ENCODE peak calls at places on chromosome 1, in ten cellular contexts. Y is stomach, F is brain microvascular endothelial cell, R is endothelial cell of umbilical vein, J is heart right ventricle, S is Calu3, K is tibial nerve, M is GM10248, L is fibroblast of lung, B is tibial artery. C is an unnamed sample.

GRCh38 chr1:23977187-23977853 is 2.8 kb downstream of the SRSF10 start:
- DNase-seq in Y (no peak), F (no peak), R (no peak), J (no peak), S (no peak), K (no peak), M (no peak), L (no peak), B (no peak), C (no peak)

GRCh38 chr1:206467915-206468314 is 2.4 kb upstream of the IKBKE start:
- DNase-seq in Y (peak), F (peak), R (no peak), J (peak), S (no peak), K (peak), M (peak), L (no peak), B (peak), C (peak)

GRCh38 chr1:17335821-17336718 is 28.1 kb downstream of the PADI4 start:
- DNase-seq in Y (peak), F (peak), R (peak), J (peak), S (peak), K (peak), M (peak), L (peak), B (no peak), C (peak)

GRCh38 chr1:163231385-163231784 is 28.7 kb upstream of the RGS5 start:
- DNase-seq in Y (no peak), F (peak), R (peak), J (no peak), S (no peak), K (no peak), M (no peak), L (peak), B (no peak), C (no peak)

GRCh38 chr1:237387144-237387505 is 345.1 kb downstream of the RYR2 start:
- DNase-seq in Y (no peak), F (no peak), R (no peak), J (no peak), S (no peak), K (no peak), M (no peak), L (no peak), B (no peak), C (no peak)

GRCh38 chr1:30601316-30602085 is 121.9 kb downstream of the MATN1 start:
- DNase-seq in Y (no peak), F (no peak), R (no peak), J (no peak), S (no peak), K (no peak), M (no peak), L (no peak), B (peak), C (no peak)

GRCh38 chr1:79355073-79355472 is 348.5 kb upstream of the ADGRL4 start:
- DNase-seq in Y (no peak), F (peak), R (peak), J (no peak), S (no peak), K (no peak), M (no peak), L (peak), B (no peak), C (no peak)

GRCh38 chr1:77469311-77469710 is 187.5 kb downstream of the AK5 start:
- DNase-seq in Y (no peak), F (no peak), R (no peak), J (no peak), S (no peak), K (no peak), M (no peak), L (no peak), B (no peak), C (no peak)

GRCh38 chr1:9317591-9318331 is 25.1 kb downstream of the SPSB1 start:
- DNase-seq in Y (no peak), F (no peak), R (peak), J (peak), S (no peak), K (no peak), M (peak), L (peak), B (no peak), C (peak)

GRCh38 chr1:201694615-201695335 is 134.2 kb upstream of the IPO9 start:
- DNase-seq in Y (no peak), F (no peak), R (no peak), J (no peak), S (no peak), K (no peak), M (no peak), L (no peak), B (no peak), C (no peak)

GRCh38 chr1:201695607-201696006 is 133.3 kb upstream of the IPO9 start:
- DNase-seq in Y (no peak), F (no peak), R (no peak), J (no peak), S (no peak), K (no peak), M (no peak), L (no peak), B (no peak), C (no peak)

GRCh38 chr1:201697174-201697573 is 131.8 kb upstream of the IPO9 start:
- DNase-seq in Y (no peak), F (no peak), R (no peak), J (no peak), S (no peak), K (no peak), M (no peak), L (no peak), B (no peak), C (no peak)

GRCh38 chr1:201693887-201694614 is 134.9 kb upstream of the IPO9 start:
- DNase-seq in Y (no peak), F (no peak), R (no peak), J (no peak), S (no peak), K (no peak), M (no peak), L (no peak), B (no peak), C (no peak)

GRCh38 chr1:201696217-201696761 is 132.7 kb upstream of the IPO9 start:
- DNase-seq in Y (peak), F (peak), R (no peak), J (peak), S (no peak), K (peak), M (no peak), L (peak), B (peak), C (no peak)
- TF ChIP-seq CTCF in Y (no peak), F (peak), R (no peak), J (no peak), S (no peak), K (no peak), M (no peak), L (no peak), B (no peak), C (no peak)

DNA sequence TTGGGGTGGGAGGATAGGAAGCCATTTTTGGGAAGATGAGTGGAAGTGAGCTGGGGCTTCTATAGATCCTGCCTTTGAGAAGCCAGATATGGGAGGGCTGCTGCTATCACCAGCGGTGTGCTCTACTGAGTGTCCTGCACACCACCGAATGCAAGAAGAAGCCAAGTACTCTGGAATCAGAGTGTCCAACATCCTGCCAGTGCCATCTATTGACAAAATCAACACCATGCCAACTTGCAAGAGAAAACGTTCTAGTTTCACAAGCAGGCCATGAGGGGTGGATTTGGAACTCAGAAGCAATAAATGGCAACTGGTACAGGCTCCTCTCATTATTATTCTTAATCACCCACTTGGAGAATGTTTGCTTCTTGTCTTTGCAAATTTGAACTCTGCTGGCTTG is 102.9 kb downstream of the PTPRU start:
- DNase-seq in Y (no peak), F (no peak), R (no peak), J (no peak), S (no peak), K (no peak), M (no peak), L (no peak), B (no peak), C (no peak)
- TF ChIP-seq CTCF in Y (no peak), F (no peak), R (no peak), J (no peak), S (no peak), K (no peak), M (no peak), L (no peak), B (no peak), C (no peak)

GRCh38 chr1:161096015-161096414 is 2.1 kb upstream of the KLHDC9 start:
- DNase-seq in Y (no peak), F (no peak), R (no peak), J (no peak), S (no peak), K (no peak), M (peak), L (no peak), B (no peak), C (peak)

GRCh38 chr1:161099090-161099802 is 1.1 kb downstream of the KLHDC9 start:
- DNase-seq in Y (no peak), F (no peak), R (no peak), J (no peak), S (no peak), K (no peak), M (no peak), L (no peak), B (no peak), C (no peak)

GRCh38 chr1:161100534-161100933 is 2.4 kb downstream of the KLHDC9 start:
- DNase-seq in Y (no peak), F (no peak), R (no peak), J (peak), S (no peak), K (no peak), M (no peak), L (no peak), B (peak), C (no peak)

GRCh38 chr1:161096514-161096913 is 1.6 kb upstream of the KLHDC9 start:
- DNase-seq in Y (no peak), F (no peak), R (no peak), J (peak), S (no peak), K (peak), M (no peak), L (no peak), B (no peak), C (no peak)

GRCh38 chr1:161098161-161099068 is at the start of gene KLHDC9:
- DNase-seq in Y (peak), F (peak), R (peak), J (peak), S (peak), K (peak), M (peak), L (peak), B (peak), C (peak)
- TF ChIP-seq CTCF in Y (no peak), F (peak), R (no peak), J (no peak), S (no peak), K (no peak), M (peak), L (no peak), B (no peak), C (no peak)

GRCh38 chr1:59046730-59047157 is 250.2 kb upstream of the FGGY start:
- DNase-seq in Y (peak), F (no peak), R (peak), J (no peak), S (no peak), K (no peak), M (peak), L (no peak), B (no peak), C (peak)
- TF ChIP-seq CTCF in Y (no peak), F (peak), R (no peak), J (no peak), S (no peak), K (peak), M (peak), L (peak), B (no peak), C (no peak)

GRCh38 chr1:242212401-242212800 is 213.5 kb upstream of the MAP1LC3C start:
- DNase-seq in Y (no peak), F (no peak), R (no peak), J (no peak), S (no peak), K (no peak), M (no peak), L (no peak), B (no peak), C (no peak)
- TF ChIP-seq CTCF in Y (no peak), F (no peak), R (no peak), J (no peak), S (no peak), K (no peak), M (no peak), L (no peak), B (no peak), C (no peak)

GRCh38 chr1:185804608-185805007 is 70.4 kb downstream of the HMCN1 start:
- DNase-seq in Y (no peak), F (no peak), R (no peak), J (no peak), S (no peak), K (no peak), M (no peak), L (no peak), B (no peak), C (no peak)
- TF ChIP-seq CTCF in Y (no peak), F (no peak), R (no peak), J (no peak), S (no peak), K (no peak), M (no peak), L (no peak), B (no peak), C (no peak)

DNA sequence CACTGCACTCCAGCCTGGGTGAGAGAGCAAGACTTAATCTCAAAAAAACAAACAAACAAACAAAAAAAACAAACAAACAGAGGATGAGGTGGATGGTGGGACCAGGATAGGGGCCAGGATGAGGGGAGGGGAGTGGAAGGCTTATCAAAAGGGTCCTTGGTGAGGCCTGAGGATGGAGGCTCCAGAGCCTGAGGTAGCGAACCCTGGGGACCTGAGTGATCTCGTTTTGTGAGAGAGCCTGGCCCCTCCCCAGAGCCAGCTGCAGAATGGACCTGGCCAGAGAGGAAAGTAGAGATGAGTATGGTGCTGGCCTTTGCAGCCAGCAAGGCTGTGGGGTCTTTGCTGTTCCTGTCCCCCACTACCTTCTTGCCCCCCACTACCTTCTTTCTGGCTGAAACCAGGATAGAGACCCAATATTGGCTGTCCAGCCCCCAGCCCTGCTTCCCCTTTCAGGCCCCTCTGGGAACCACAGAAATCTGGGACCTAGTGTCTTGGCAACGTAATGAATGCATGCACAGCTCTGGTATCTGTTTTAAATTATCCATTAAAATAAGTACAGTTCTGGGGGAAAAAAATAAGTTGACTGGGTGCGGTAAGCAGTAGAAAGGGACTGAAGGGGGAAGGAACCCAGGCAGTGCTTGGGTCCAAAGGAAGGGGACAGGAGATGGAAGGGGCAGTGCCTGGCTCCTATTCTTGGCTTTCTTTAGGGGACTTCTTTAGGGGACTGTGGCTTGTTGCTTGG is 1.1 kb upstream of the LMNA start:
- DNase-seq in Y (no peak), F (no peak), R (no peak), J (no peak), S (no peak), K (peak), M (no peak), L (no peak), B (no peak), C (no peak)
- TF ChIP-seq CTCF in Y (no peak), F (no peak), R (no peak), J (no peak), S (no peak), K (no peak), M (no peak), L (no peak), B (no peak), C (no peak)

C was measured in GM20000.